ENCODE peak calls at places on chromosomes 6 and 20, in four cellular contexts. E, I, W and H are unnamed samples.
A peak's percentile ranks its signal among the peaks of the same experiment; 100 is the strongest.

GRCh38 chr6:163192591-163192990 is 221.9 kb upstream of the QKI start:
- DNase-seq in E (no peak), I (no peak), W (no peak), H (no peak)

GRCh38 chr6:22906091-22906549 is 336.8 kb downstream of the HDGFL1 start:
- DNase-seq in E (no peak), I (no peak), W (no peak), H (no peak)

GRCh38 chr6:103587722-103588121 is 1272.0 kb downstream of the HACE1 start:
- DNase-seq in E (no peak), I (no peak), W (no peak), H (no peak)

GRCh38 chr6:165774903-165775608 is 112.0 kb upstream of the PDE10A start:
- DNase-seq in E (no peak), I (no peak), W (no peak), H (peak; percentile 75)

GRCh38 chr20:53413188-53413631 is 180.4 kb downstream of the ZNF217 start:
- DNase-seq in E (no peak), I (peak; percentile 34), W (no peak), H (peak; percentile 44)

GRCh38 chr6:132007474-132008190 is 56.5 kb upstream of the CCN2 start:
- DNase-seq in E (no peak), I (no peak), W (no peak), H (no peak)

GRCh38 chr20:50366270-50367103 is 143.7 kb upstream of the PTPN1 start:
- DNase-seq in E (peak; percentile 79), I (peak; percentile 9), W (no peak), H (peak; percentile 85)

GRCh38 chr6:33427585-33428218 is 7.8 kb downstream of the SYNGAP1 start:
- DNase-seq in E (no peak), I (peak; percentile 60), W (no peak), H (no peak)

GRCh38 chr20:6185268-6185667 is 62.4 kb upstream of the FERMT1 start:
- DNase-seq in E (no peak), I (no peak), W (no peak), H (no peak)

GRCh38 chr6:73382462-73383113 is 12.0 kb upstream of the DDX43 start:
- DNase-seq in E (no peak), I (no peak), W (no peak), H (no peak)

GRCh38 chr6:109902870-109903269 is 75.2 kb upstream of the GPR6 start:
- DNase-seq in E (no peak), I (no peak), W (no peak), H (no peak)

GRCh38 chr20:46012926-46013825 is 4.5 kb downstream of the MMP9 start:
- DNase-seq in E (no peak), I (no peak), W (no peak), H (no peak)